ENCODE peak calls at places on chromosomes 12 and 14, in four cellular contexts. One of them, this sample, is unnamed.

GRCh38 chr12:85575115-85576096 is 260.8 kb downstream of the RASSF9 start:
- DNase-seq in progenitor cell of endocrine pancreas: no peak
- DNase-seq in NCI-H146: peak
- DNase-seq in astrocyte of the cerebellum: peak
- DNase-seq in this sample: peak

GRCh38 chr12:93153321-93153720 is 224.2 kb upstream of the EEA1 start:
- DNase-seq in progenitor cell of endocrine pancreas: no peak
- DNase-seq in NCI-H146: no peak
- DNase-seq in astrocyte of the cerebellum: no peak
- DNase-seq in this sample: peak

GRCh38 chr12:52920937-52921336 is 16.1 kb upstream of the KRT8 start:
- DNase-seq in progenitor cell of endocrine pancreas: no peak
- DNase-seq in NCI-H146: peak
- DNase-seq in astrocyte of the cerebellum: no peak
- DNase-seq in this sample: peak

GRCh38 chr12:45419317-45419716 is 203.4 kb downstream of the ANO6 start:
- DNase-seq in progenitor cell of endocrine pancreas: no peak
- DNase-seq in NCI-H146: no peak
- DNase-seq in astrocyte of the cerebellum: no peak
- DNase-seq in this sample: no peak

GRCh38 chr12:50764116-50764860 is 387 bp downstream of the ATF1 start:
- DNase-seq in progenitor cell of endocrine pancreas: peak
- DNase-seq in NCI-H146: peak
- DNase-seq in astrocyte of the cerebellum: no peak
- DNase-seq in this sample: peak

GRCh38 chr12:2853626-2854025 is 3.2 kb downstream of the TEX52 start:
- DNase-seq in progenitor cell of endocrine pancreas: peak
- DNase-seq in NCI-H146: peak
- DNase-seq in astrocyte of the cerebellum: peak
- DNase-seq in this sample: peak

GRCh38 chr14:103073876-103074698 is 9.9 kb upstream of the LBHD2 start:
- DNase-seq in progenitor cell of endocrine pancreas: no peak
- DNase-seq in NCI-H146: no peak
- DNase-seq in astrocyte of the cerebellum: no peak
- DNase-seq in this sample: no peak

GRCh38 chr14:89618821-89619551 is 202.0 kb upstream of the FOXN3 start:
- DNase-seq in progenitor cell of endocrine pancreas: peak
- DNase-seq in NCI-H146: peak
- DNase-seq in astrocyte of the cerebellum: no peak
- DNase-seq in this sample: peak

GRCh38 chr12:45324391-45324790 is 108.5 kb downstream of the ANO6 start:
- DNase-seq in progenitor cell of endocrine pancreas: no peak
- DNase-seq in NCI-H146: no peak
- DNase-seq in astrocyte of the cerebellum: no peak
- DNase-seq in this sample: no peak

GRCh38 chr14:84864582-84865271 is 665.2 kb upstream of the FLRT2 start:
- DNase-seq in progenitor cell of endocrine pancreas: no peak
- DNase-seq in NCI-H146: no peak
- DNase-seq in astrocyte of the cerebellum: no peak
- DNase-seq in this sample: no peak

GRCh38 chr14:23153891-23154796 is 29.3 kb downstream of the SLC7A8 start:
- DNase-seq in progenitor cell of endocrine pancreas: no peak
- DNase-seq in NCI-H146: no peak
- DNase-seq in astrocyte of the cerebellum: no peak
- DNase-seq in this sample: no peak

GRCh38 chr12:102961488-102961801 is 4.0 kb downstream of the ASCL1 start:
- DNase-seq in progenitor cell of endocrine pancreas: no peak
- DNase-seq in NCI-H146: peak
- DNase-seq in astrocyte of the cerebellum: no peak
- DNase-seq in this sample: no peak

GRCh38 chr12:56146492-56147460 is 5.6 kb upstream of the MYL6B start:
- DNase-seq in progenitor cell of endocrine pancreas: no peak
- DNase-seq in NCI-H146: no peak
- DNase-seq in astrocyte of the cerebellum: no peak
- DNase-seq in this sample: no peak

GRCh38 chr12:52010152-52010622 is 3.4 kb downstream of the TAMALIN start:
- DNase-seq in progenitor cell of endocrine pancreas: no peak
- DNase-seq in NCI-H146: no peak
- DNase-seq in astrocyte of the cerebellum: peak
- DNase-seq in this sample: peak

GRCh38 chr14:75247286-75247922 is 31.2 kb upstream of the FOS start:
- DNase-seq in progenitor cell of endocrine pancreas: no peak
- DNase-seq in NCI-H146: no peak
- DNase-seq in astrocyte of the cerebellum: no peak
- DNase-seq in this sample: no peak